ENCODE peak calls at places on chromosomes 13 and 19, in six cellular contexts. V, P, A, E, X and Z are unnamed samples.

GRCh38 chr13:70424428-70424827 is 316.2 kb upstream of the KLHL1 start:
- DNase-seq in V (no peak), P (no peak), A (no peak), E (no peak), X (no peak), Z (no peak)

GRCh38 chr19:33603377-33603776 is 18.4 kb upstream of the CHST8 start:
- DNase-seq in V (no peak), P (no peak), A (no peak), E (no peak), X (no peak), Z (no peak)

GRCh38 chr19:49338691-49339363 is 3.6 kb downstream of the CD37 start:
- DNase-seq in V (peak), P (peak), A (peak), E (peak), X (peak), Z (peak)

GRCh38 chr19:48859711-48860572 is 8.5 kb downstream of the PLEKHA4 start:
- DNase-seq in V (no peak), P (no peak), A (no peak), E (no peak), X (peak), Z (no peak)

GRCh38 chr13:34878354-34878753 is 63.7 kb upstream of the NBEA start:
- DNase-seq in V (no peak), P (no peak), A (no peak), E (no peak), X (no peak), Z (no peak)

GRCh38 chr19:47228937-47229673 is 1.9 kb downstream of the BBC3 start:
- DNase-seq in V (peak), P (no peak), A (no peak), E (no peak), X (peak), Z (peak)

GRCh38 chr13:38941353-38941945 is 49.2 kb downstream of the STOML3 start:
- DNase-seq in V (peak), P (no peak), A (no peak), E (no peak), X (no peak), Z (no peak)

GRCh38 chr13:49643003-49643651 is 14.8 kb downstream of the ARL11 start:
- DNase-seq in V (no peak), P (no peak), A (no peak), E (no peak), X (peak), Z (no peak)

GRCh38 chr19:53808710-53809125 is 15.4 kb downstream of the NLRP12 start:
- DNase-seq in V (peak), P (no peak), A (no peak), E (no peak), X (peak), Z (no peak)

GRCh38 chr19:17860993-17861360 is 1.3 kb downstream of the RPL18A start:
- DNase-seq in V (no peak), P (no peak), A (no peak), E (no peak), X (no peak), Z (no peak)

GRCh38 chr13:100827489-100828000 is 152.9 kb upstream of the TMTC4 start:
- DNase-seq in V (no peak), P (no peak), A (no peak), E (no peak), X (no peak), Z (no peak)

GRCh38 chr19:18756896-18757295 is 34.2 kb downstream of the COMP start:
- DNase-seq in V (no peak), P (no peak), A (no peak), E (peak), X (no peak), Z (no peak)

GRCh38 chr13:111262715-111263114 is 57.7 kb upstream of the TEX29 start:
- DNase-seq in V (no peak), P (no peak), A (no peak), E (no peak), X (no peak), Z (no peak)